ENCODE peak calls at places on chromosomes 1 and 21, in seven cellular contexts. One of them, this sample, is unnamed.

GRCh38 chr1:85952460-85952859 is 204.1 kb downstream of the COL24A1 start:
- DNase-seq in astrocyte of the spinal cord: no peak
- DNase-seq in cardiac fibroblast: no peak
- DNase-seq in neural progenitor cell: no peak
- DNase-seq in fibroblast of lung: no peak
- DNase-seq in heart right ventricle: no peak
- DNase-seq in adrenal gland: no peak
- DNase-seq in this sample: no peak

GRCh38 chr1:234986750-234987414 is 141.8 kb downstream of the TOMM20 start:
- DNase-seq in astrocyte of the spinal cord: peak; percentile 50
- DNase-seq in cardiac fibroblast: peak; percentile 74
- DNase-seq in neural progenitor cell: peak; percentile 52
- DNase-seq in fibroblast of lung: no peak
- DNase-seq in heart right ventricle: no peak
- DNase-seq in adrenal gland: peak; percentile 45
- DNase-seq in this sample: no peak

GRCh38 chr1:119787776-119788175 is 19.1 kb upstream of the HMGCS2 start:
- DNase-seq in astrocyte of the spinal cord: peak; percentile 50
- DNase-seq in cardiac fibroblast: peak; percentile 28
- DNase-seq in neural progenitor cell: no peak
- DNase-seq in fibroblast of lung: peak; percentile 87
- DNase-seq in heart right ventricle: no peak
- DNase-seq in adrenal gland: no peak
- DNase-seq in this sample: no peak

GRCh38 chr1:119371800-119372199 is 3.2 kb downstream of the HAO2 start:
- DNase-seq in astrocyte of the spinal cord: no peak
- DNase-seq in cardiac fibroblast: no peak
- DNase-seq in neural progenitor cell: no peak
- DNase-seq in fibroblast of lung: no peak
- DNase-seq in heart right ventricle: no peak
- DNase-seq in adrenal gland: no peak
- DNase-seq in this sample: no peak

GRCh38 chr1:167194182-167194581 is 26.5 kb upstream of the POU2F1 start:
- DNase-seq in astrocyte of the spinal cord: no peak
- DNase-seq in cardiac fibroblast: no peak
- DNase-seq in neural progenitor cell: no peak
- DNase-seq in fibroblast of lung: no peak
- DNase-seq in heart right ventricle: no peak
- DNase-seq in adrenal gland: no peak
- DNase-seq in this sample: no peak

GRCh38 chr1:34268311-34269042 is 91.8 kb downstream of the C1orf94 start:
- DNase-seq in astrocyte of the spinal cord: peak; percentile 74
- DNase-seq in cardiac fibroblast: no peak
- DNase-seq in neural progenitor cell: no peak
- DNase-seq in fibroblast of lung: peak; percentile 92
- DNase-seq in heart right ventricle: no peak
- DNase-seq in adrenal gland: no peak
- DNase-seq in this sample: no peak

GRCh38 chr1:68149110-68149798 is 83.1 kb downstream of the WLS start:
- DNase-seq in astrocyte of the spinal cord: no peak
- DNase-seq in cardiac fibroblast: no peak
- DNase-seq in neural progenitor cell: no peak
- DNase-seq in fibroblast of lung: peak; percentile 30
- DNase-seq in heart right ventricle: no peak
- DNase-seq in adrenal gland: no peak
- DNase-seq in this sample: no peak

GRCh38 chr1:228799929-228800328 is 64.7 kb downstream of the RHOU start:
- DNase-seq in astrocyte of the spinal cord: no peak
- DNase-seq in cardiac fibroblast: no peak
- DNase-seq in neural progenitor cell: no peak
- DNase-seq in fibroblast of lung: no peak
- DNase-seq in heart right ventricle: no peak
- DNase-seq in adrenal gland: no peak
- DNase-seq in this sample: no peak

GRCh38 chr1:11838349-11839272 is 9.0 kb downstream of the NPPA start:
- DNase-seq in astrocyte of the spinal cord: peak; percentile 45
- DNase-seq in cardiac fibroblast: peak; percentile 63
- DNase-seq in neural progenitor cell: peak; percentile 73
- DNase-seq in fibroblast of lung: peak; percentile 20
- DNase-seq in heart right ventricle: peak; percentile 81
- DNase-seq in adrenal gland: peak; percentile 81
- DNase-seq in this sample: peak; percentile 48

GRCh38 chr1:230713138-230713537 is 784 bp downstream of the AGT start:
- DNase-seq in astrocyte of the spinal cord: no peak
- DNase-seq in cardiac fibroblast: no peak
- DNase-seq in neural progenitor cell: no peak
- DNase-seq in fibroblast of lung: no peak
- DNase-seq in heart right ventricle: no peak
- DNase-seq in adrenal gland: no peak
- DNase-seq in this sample: no peak

GRCh38 chr21:29654855-29655254 is 284.9 kb downstream of the GRIK1 start:
- DNase-seq in astrocyte of the spinal cord: no peak
- DNase-seq in cardiac fibroblast: no peak
- DNase-seq in neural progenitor cell: no peak
- DNase-seq in fibroblast of lung: no peak
- DNase-seq in heart right ventricle: no peak
- DNase-seq in adrenal gland: no peak
- DNase-seq in this sample: no peak

GRCh38 chr1:94819945-94820746 is at the start of gene SLC44A3:
- DNase-seq in astrocyte of the spinal cord: peak; percentile 45
- DNase-seq in cardiac fibroblast: peak; percentile 28
- DNase-seq in neural progenitor cell: peak; percentile 82
- DNase-seq in fibroblast of lung: peak; percentile 68
- DNase-seq in heart right ventricle: peak; percentile 54
- DNase-seq in adrenal gland: peak; percentile 50
- DNase-seq in this sample: no peak

GRCh38 chr1:94821636-94822305 is 1.6 kb downstream of the SLC44A3 start:
- DNase-seq in astrocyte of the spinal cord: no peak
- DNase-seq in cardiac fibroblast: no peak
- DNase-seq in neural progenitor cell: no peak
- DNase-seq in fibroblast of lung: no peak
- DNase-seq in heart right ventricle: no peak
- DNase-seq in adrenal gland: no peak
- DNase-seq in this sample: no peak

GRCh38 chr1:94819584-94819944 is 593 bp upstream of the SLC44A3 start:
- DNase-seq in astrocyte of the spinal cord: no peak
- DNase-seq in cardiac fibroblast: no peak
- DNase-seq in neural progenitor cell: no peak
- DNase-seq in fibroblast of lung: no peak
- DNase-seq in heart right ventricle: no peak
- DNase-seq in adrenal gland: no peak
- DNase-seq in this sample: no peak

GRCh38 chr1:94823116-94823515 is 3.0 kb downstream of the SLC44A3 start:
- DNase-seq in astrocyte of the spinal cord: no peak
- DNase-seq in cardiac fibroblast: no peak
- DNase-seq in neural progenitor cell: no peak
- DNase-seq in fibroblast of lung: no peak
- DNase-seq in heart right ventricle: no peak
- DNase-seq in adrenal gland: no peak
- DNase-seq in this sample: no peak

GRCh38 chr1:94820918-94821317 is 761 bp downstream of the SLC44A3 start:
- DNase-seq in astrocyte of the spinal cord: no peak
- DNase-seq in cardiac fibroblast: no peak
- DNase-seq in neural progenitor cell: no peak
- DNase-seq in fibroblast of lung: no peak
- DNase-seq in heart right ventricle: no peak
- DNase-seq in adrenal gland: no peak
- DNase-seq in this sample: no peak
- H3K4me3 ChIP-seq in astrocyte of the spinal cord: peak overlapping the region; percentile 59
- H3K4me3 ChIP-seq in cardiac fibroblast: no peak overlapping the region
- H3K4me3 ChIP-seq in neural progenitor cell: peak overlapping the region; percentile 64
- H3K4me3 ChIP-seq in fibroblast of lung: no peak overlapping the region
- H3K4me3 ChIP-seq in heart right ventricle: peak overlapping the region; percentile 68
- H3K4me3 ChIP-seq in adrenal gland: peak overlapping the region; percentile 78
- H3K4me3 ChIP-seq in this sample: no peak overlapping the region

DNA sequence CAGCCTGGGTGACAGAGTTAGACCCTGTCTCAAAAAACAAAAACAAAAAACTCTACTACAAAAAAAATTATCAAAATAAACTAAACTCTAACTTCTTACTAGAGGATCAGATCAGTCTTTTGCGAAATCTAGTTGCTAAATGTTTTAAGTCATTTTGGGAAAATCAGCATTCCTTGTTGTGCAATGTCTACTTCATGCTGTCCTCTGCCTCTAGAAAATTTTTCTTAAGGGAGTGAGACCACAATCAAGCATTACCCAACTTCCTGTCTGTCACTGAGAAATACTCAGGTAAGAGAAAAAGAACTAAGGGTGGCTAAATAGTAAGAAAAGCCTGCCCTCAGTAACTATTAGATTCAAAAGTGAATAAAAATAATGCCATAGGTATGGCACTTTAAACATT is 67.2 kb upstream of the FOXD3 start:
- DNase-seq in astrocyte of the spinal cord: no peak
- DNase-seq in cardiac fibroblast: peak; percentile 18
- DNase-seq in neural progenitor cell: no peak
- DNase-seq in fibroblast of lung: no peak
- DNase-seq in heart right ventricle: no peak
- DNase-seq in adrenal gland: no peak
- DNase-seq in this sample: no peak
- H3K4me3 ChIP-seq in astrocyte of the spinal cord: no peak overlapping the region
- H3K4me3 ChIP-seq in cardiac fibroblast: no peak overlapping the region
- H3K4me3 ChIP-seq in neural progenitor cell: no peak overlapping the region
- H3K4me3 ChIP-seq in fibroblast of lung: no peak overlapping the region
- H3K4me3 ChIP-seq in heart right ventricle: no peak overlapping the region
- H3K4me3 ChIP-seq in adrenal gland: no peak overlapping the region
- H3K4me3 ChIP-seq in this sample: no peak overlapping the region

GRCh38 chr1:39572379-39573096 is 4.1 kb downstream of the PABPC4 start:
- DNase-seq in astrocyte of the spinal cord: no peak
- DNase-seq in cardiac fibroblast: no peak
- DNase-seq in neural progenitor cell: no peak
- DNase-seq in fibroblast of lung: no peak
- DNase-seq in heart right ventricle: no peak
- DNase-seq in adrenal gland: no peak
- DNase-seq in this sample: no peak
- H3K4me3 ChIP-seq in astrocyte of the spinal cord: no peak overlapping the region
- H3K4me3 ChIP-seq in cardiac fibroblast: no peak overlapping the region
- H3K4me3 ChIP-seq in neural progenitor cell: no peak overlapping the region
- H3K4me3 ChIP-seq in fibroblast of lung: peak overlapping the region; percentile 10
- H3K4me3 ChIP-seq in heart right ventricle: no peak overlapping the region
- H3K4me3 ChIP-seq in adrenal gland: no peak overlapping the region
- H3K4me3 ChIP-seq in this sample: no peak overlapping the region

DNA sequence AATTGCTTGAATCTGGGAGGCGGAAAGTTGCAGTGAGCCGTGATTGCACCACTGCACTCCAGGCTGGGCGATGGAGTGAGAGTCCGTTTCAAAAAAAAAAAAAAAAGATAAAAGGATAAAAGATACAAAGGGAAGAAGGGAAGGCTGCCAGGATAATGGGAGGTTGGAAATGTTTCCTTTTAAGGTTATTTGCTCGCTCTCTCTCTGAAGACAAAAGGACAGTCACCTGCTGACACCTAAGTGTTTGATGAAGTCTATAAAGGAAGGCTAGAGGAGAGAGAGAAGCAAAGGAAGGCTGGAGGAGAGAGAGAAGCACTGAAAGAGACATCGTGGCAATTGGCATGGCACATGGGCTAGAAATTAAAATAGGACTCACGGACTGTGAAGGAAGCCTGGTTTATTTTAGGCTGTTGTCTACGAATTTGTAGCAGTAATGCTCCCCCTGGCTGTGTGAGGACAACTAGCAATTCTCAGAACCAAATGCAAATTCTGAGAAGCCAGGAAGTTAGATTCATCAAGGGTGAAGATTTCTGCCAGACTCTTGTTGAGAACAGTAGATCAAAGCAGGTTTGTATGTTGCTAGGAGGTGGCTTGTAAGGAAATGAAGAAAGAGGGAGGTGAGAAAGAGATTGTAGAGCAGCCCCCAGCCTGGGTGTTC is 154.2 kb downstream of the ZP4 start:
- DNase-seq in astrocyte of the spinal cord: no peak
- DNase-seq in cardiac fibroblast: no peak
- DNase-seq in neural progenitor cell: peak; percentile 42
- DNase-seq in fibroblast of lung: no peak
- DNase-seq in heart right ventricle: no peak
- DNase-seq in adrenal gland: no peak
- DNase-seq in this sample: peak; percentile 51
- H3K4me3 ChIP-seq in astrocyte of the spinal cord: no peak overlapping the region
- H3K4me3 ChIP-seq in cardiac fibroblast: no peak overlapping the region
- H3K4me3 ChIP-seq in neural progenitor cell: no peak overlapping the region
- H3K4me3 ChIP-seq in fibroblast of lung: no peak overlapping the region
- H3K4me3 ChIP-seq in heart right ventricle: no peak overlapping the region
- H3K4me3 ChIP-seq in adrenal gland: no peak overlapping the region
- H3K4me3 ChIP-seq in this sample: no peak overlapping the region

This sample was measured in Jurkat, Clone E6-1.